ENCODE peak calls at places on chromosomes 2 and 18, in eight cellular contexts. B is OCI-LY7, V is PC-3, M is HCT116, A is neural progenitor cell, K is hepatocyte, T is GM23248, L is MM.1S. C is an unnamed sample.

GRCh38 chr18:7164610-7165009 is 47.0 kb upstream of the LAMA1 start:
- DNase-seq in B (peak), V (peak), L (peak), T (peak), K (no peak), M (no peak), A (peak), C (no peak)

GRCh38 chr2:200681731-200682130 is 95.9 kb downstream of the AOX1 start:
- DNase-seq in B (no peak), V (no peak), A (no peak), T (peak), M (no peak), L (no peak), K (no peak), C (no peak)

GRCh38 chr2:229445013-229445412 is 173.9 kb upstream of the PID1 start:
- DNase-seq in T (peak), A (no peak), L (no peak), B (no peak), M (peak), K (peak), V (peak), C (no peak)

GRCh38 chr2:230902180-230902899 is 22.7 kb downstream of the GPR55 start:
- DNase-seq in L (peak), M (peak), K (peak), V (peak), A (peak), B (peak), T (peak), C (peak)

GRCh38 chr2:7825591-7826312 is 856.1 kb upstream of the ID2 start:
- DNase-seq in V (peak), T (no peak), B (no peak), A (no peak), L (peak), M (no peak), K (peak), C (no peak)

GRCh38 chr2:75627902-75628504 is 18.6 kb upstream of the MRPL19 start:
- DNase-seq in T (peak), M (peak), V (peak), L (peak), B (peak), A (peak), K (peak), C (peak)

GRCh38 chr18:6591491-6591890 is 138.0 kb upstream of the ARHGAP28 start:
- DNase-seq in T (peak), B (no peak), K (no peak), V (peak), A (no peak), M (no peak), L (no peak), C (no peak)

GRCh38 chr18:21740474-21740723 is 193 bp upstream of the MIB1 start:
- DNase-seq in M (no peak), V (peak), A (no peak), T (peak), K (peak), B (peak), L (peak), C (no peak)

DNA sequence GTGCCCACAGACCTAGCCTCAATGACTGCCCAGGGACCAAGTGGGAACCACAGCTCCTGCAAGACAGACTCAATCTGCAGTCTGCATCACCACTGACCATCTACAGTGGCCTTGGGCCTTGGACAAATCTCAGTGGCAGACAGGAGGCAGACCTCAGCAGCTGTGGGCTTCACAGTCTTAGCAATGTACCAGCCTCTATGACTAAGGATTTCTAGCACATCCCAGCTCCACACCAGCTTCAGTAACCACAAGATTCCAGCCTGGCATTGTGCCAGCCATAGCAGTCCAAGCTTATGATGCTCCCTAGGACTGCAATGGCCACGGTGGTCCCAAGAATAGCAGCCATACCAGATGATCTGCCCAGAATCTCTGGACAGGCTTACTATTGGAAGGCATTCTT is 19.6 kb upstream of the WDR75 start:
- DNase-seq in B (no peak), K (peak), V (peak), L (no peak), A (no peak), M (no peak), T (peak), C (no peak)
- TF ChIP-seq EZH2phosphoT487 in B (no peak), K (no peak), V (no peak), L (no peak), A (no peak), M (no peak), T (no peak), C (no peak)

GRCh38 chr2:20182241-20182931 is 42.5 kb downstream of the SDC1 start:
- DNase-seq in A (no peak), K (no peak), L (no peak), B (no peak), M (no peak), T (peak), V (peak), C (no peak)
- TF ChIP-seq EZH2phosphoT487 in A (no peak), K (no peak), L (no peak), B (no peak), M (no peak), T (no peak), V (no peak), C (no peak)

GRCh38 chr2:24839729-24840128 is 46.5 kb downstream of the CENPO start:
- DNase-seq in B (no peak), A (no peak), M (no peak), K (no peak), T (no peak), L (no peak), V (no peak), C (no peak)
- TF ChIP-seq EZH2phosphoT487 in B (no peak), A (no peak), M (no peak), K (no peak), T (no peak), L (no peak), V (no peak), C (no peak)

GRCh38 chr2:120651818-120652217 is 83.8 kb upstream of the GLI2 start:
- DNase-seq in V (no peak), M (no peak), K (no peak), L (no peak), A (no peak), T (no peak), B (no peak), C (no peak)

GRCh38 chr2:120646994-120647393 is 88.7 kb upstream of the GLI2 start:
- DNase-seq in M (no peak), L (no peak), A (no peak), V (no peak), K (no peak), T (no peak), B (no peak), C (no peak)

GRCh38 chr2:120647487-120647886 is 88.2 kb upstream of the GLI2 start:
- DNase-seq in L (no peak), B (no peak), V (peak), T (peak), M (peak), A (no peak), K (no peak), C (no peak)

GRCh38 chr2:120653026-120653425 is 82.6 kb upstream of the GLI2 start:
- DNase-seq in L (no peak), A (no peak), M (no peak), B (no peak), K (no peak), T (peak), V (no peak), C (no peak)

DNA sequence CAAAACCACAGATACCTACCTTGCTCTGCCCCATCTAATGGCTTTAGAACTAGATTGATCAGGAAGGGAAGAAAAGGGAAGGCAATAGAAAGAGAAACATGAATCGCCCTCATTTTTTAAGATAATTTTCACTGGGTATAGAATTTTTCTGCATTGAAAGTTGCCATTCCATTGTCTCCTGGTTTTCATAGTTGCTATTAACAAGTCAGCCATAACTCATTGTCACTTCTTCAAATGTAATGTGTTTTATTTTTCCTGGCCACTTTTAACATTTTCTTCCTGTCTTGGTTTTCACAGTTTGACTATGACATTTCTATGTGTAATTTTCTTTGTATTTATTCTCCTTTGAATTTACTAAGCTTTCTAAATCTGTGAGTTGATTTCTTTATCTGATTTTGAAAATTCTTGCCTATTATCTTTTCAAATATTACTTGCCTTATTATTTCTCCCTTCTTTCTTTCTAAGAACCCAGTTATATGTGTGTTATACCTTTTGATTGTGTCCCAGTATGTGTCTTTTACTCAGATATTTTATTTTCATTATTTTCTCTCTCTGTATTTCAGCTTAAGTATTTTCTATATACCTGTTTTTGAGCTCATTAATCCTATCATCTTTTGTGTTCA is 85.5 kb upstream of the GLI2 start:
- DNase-seq in K (no peak), B (peak), V (no peak), A (no peak), T (peak), L (no peak), M (no peak), C (no peak)
- TF ChIP-seq EZH2phosphoT487 in K (no peak), B (no peak), V (no peak), A (no peak), T (no peak), L (no peak), M (no peak), C (no peak)

GRCh38 chr18:58941426-58942099 is 76.9 kb downstream of the ZNF532 start:
- DNase-seq in K (no peak), A (no peak), L (no peak), V (no peak), T (no peak), B (no peak), M (no peak), C (no peak)

GRCh38 chr18:58937913-58938312 is 73.2 kb downstream of the ZNF532 start:
- DNase-seq in L (no peak), A (no peak), V (no peak), M (no peak), K (no peak), T (peak), B (no peak), C (no peak)

GRCh38 chr18:58934356-58934755 is 69.7 kb downstream of the ZNF532 start:
- DNase-seq in L (no peak), V (no peak), B (no peak), T (no peak), A (no peak), K (no peak), M (no peak), C (no peak)

GRCh38 chr18:58934933-58935577 is 70.4 kb downstream of the ZNF532 start:
- DNase-seq in L (no peak), V (no peak), A (no peak), B (no peak), T (no peak), K (no peak), M (no peak), C (no peak)

DNA sequence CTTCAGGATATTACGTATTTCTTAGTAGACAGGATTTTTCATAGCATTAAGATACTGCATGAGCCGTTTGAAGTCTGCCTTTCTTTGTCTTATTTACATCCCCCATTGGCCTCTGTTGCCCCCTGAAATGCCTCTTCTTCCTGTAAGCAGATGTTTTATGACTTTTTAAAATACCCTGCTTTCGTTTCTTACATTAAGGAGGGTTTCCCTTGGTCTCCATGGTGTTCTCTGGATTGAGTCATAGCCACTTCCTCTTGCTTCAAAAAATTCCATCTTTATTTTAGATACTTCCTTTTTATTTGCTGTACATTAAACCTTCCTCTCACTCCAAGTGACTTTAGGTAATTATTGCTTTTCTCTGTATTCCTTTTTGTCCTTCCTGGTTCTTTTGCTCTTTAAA is 72.5 kb downstream of the ZNF532 start:
- DNase-seq in K (no peak), T (peak), B (no peak), M (no peak), L (no peak), A (no peak), V (no peak), C (no peak)
- TF ChIP-seq EZH2phosphoT487 in K (no peak), T (no peak), B (no peak), M (no peak), L (no peak), A (no peak), V (no peak), C (no peak)